ENCODE peak calls at places on chromosomes 11 and 22, in eight cellular contexts. A is MM.1S, L is tibial artery, T is lung, Q is DND-41, I is heart left ventricle, V is dorsolateral prefrontal cortex, R is cardiac muscle cell. H is an unnamed sample.

GRCh38 chr22:22440188-22440587 is 68.4 kb downstream of the ZNF280B start:
- DNase-seq in R (no peak), Q (no peak), A (no peak), L (no peak), T (no peak), I (no peak), V (no peak), H (no peak)

GRCh38 chr11:20055312-20055711 is 105.0 kb downstream of the DBX1 start:
- DNase-seq in L (no peak), R (no peak), I (no peak), T (no peak), Q (no peak), A (no peak), V (no peak), H (no peak)

GRCh38 chr11:5621580-5621979 is 3.2 kb upstream of the TRIM34 start:
- DNase-seq in I (no peak), V (no peak), L (no peak), A (no peak), Q (no peak), R (no peak), T (no peak), H (no peak)

GRCh38 chr11:15815246-15816209 is 540.8 kb downstream of the SOX6 start:
- DNase-seq in R (peak; percentile 77), L (no peak), T (peak; percentile 5), V (no peak), Q (no peak), I (no peak), A (no peak), H (no peak)

GRCh38 chr11:68505596-68505995 is 45.0 kb downstream of the PPP6R3 start:
- DNase-seq in V (no peak), I (no peak), Q (no peak), L (no peak), A (no peak), R (no peak), T (no peak), H (no peak)

GRCh38 chr11:76229690-76230240 is 23.5 kb upstream of the WNT11 start:
- DNase-seq in R (no peak), I (peak; percentile 38), L (no peak), V (no peak), A (no peak), Q (no peak), T (no peak), H (no peak)

GRCh38 chr11:113532697-113533424 is 57.7 kb upstream of the DRD2 start:
- DNase-seq in T (peak; percentile 71), Q (peak; percentile 61), I (peak; percentile 76), V (peak; percentile 73), R (peak; percentile 88), A (peak; percentile 44), L (peak; percentile 78), H (no peak)

GRCh38 chr22:22378446-22379415 is 129.8 kb downstream of the ZNF280B start:
- DNase-seq in T (no peak), L (no peak), A (no peak), I (no peak), V (no peak), R (no peak), Q (no peak), H (no peak)

GRCh38 chr11:68690671-68691401 is 6.5 kb downstream of the GAL start:
- DNase-seq in I (no peak), T (no peak), V (no peak), L (no peak), Q (peak; percentile 71), R (no peak), A (no peak), H (no peak)

GRCh38 chr11:14380125-14380936 is 21.3 kb upstream of the RRAS2 start:
- DNase-seq in L (no peak), I (no peak), V (no peak), A (no peak), Q (no peak), R (no peak), T (no peak), H (no peak)

GRCh38 chr22:32016081-32016480 is 27.0 kb upstream of the SLC5A1 start:
- DNase-seq in A (no peak), L (no peak), I (no peak), T (no peak), Q (no peak), V (no peak), R (no peak), H (no peak)

GRCh38 chr11:78796956-78797355 is 222.3 kb upstream of the NARS2 start:
- DNase-seq in Q (no peak), I (no peak), V (no peak), A (no peak), R (peak; percentile 52), L (no peak), T (no peak), H (no peak)

GRCh38 chr11:68164437-68164836 is 43.2 kb upstream of the CHKA start:
- DNase-seq in L (no peak), Q (no peak), T (no peak), I (no peak), R (no peak), A (no peak), V (no peak), H (no peak)

GRCh38 chr22:19559956-19560355 is 35.7 kb upstream of the CLDN5 start:
- DNase-seq in V (no peak), R (no peak), T (no peak), L (no peak), I (no peak), Q (no peak), A (no peak), H (no peak)

DNA sequence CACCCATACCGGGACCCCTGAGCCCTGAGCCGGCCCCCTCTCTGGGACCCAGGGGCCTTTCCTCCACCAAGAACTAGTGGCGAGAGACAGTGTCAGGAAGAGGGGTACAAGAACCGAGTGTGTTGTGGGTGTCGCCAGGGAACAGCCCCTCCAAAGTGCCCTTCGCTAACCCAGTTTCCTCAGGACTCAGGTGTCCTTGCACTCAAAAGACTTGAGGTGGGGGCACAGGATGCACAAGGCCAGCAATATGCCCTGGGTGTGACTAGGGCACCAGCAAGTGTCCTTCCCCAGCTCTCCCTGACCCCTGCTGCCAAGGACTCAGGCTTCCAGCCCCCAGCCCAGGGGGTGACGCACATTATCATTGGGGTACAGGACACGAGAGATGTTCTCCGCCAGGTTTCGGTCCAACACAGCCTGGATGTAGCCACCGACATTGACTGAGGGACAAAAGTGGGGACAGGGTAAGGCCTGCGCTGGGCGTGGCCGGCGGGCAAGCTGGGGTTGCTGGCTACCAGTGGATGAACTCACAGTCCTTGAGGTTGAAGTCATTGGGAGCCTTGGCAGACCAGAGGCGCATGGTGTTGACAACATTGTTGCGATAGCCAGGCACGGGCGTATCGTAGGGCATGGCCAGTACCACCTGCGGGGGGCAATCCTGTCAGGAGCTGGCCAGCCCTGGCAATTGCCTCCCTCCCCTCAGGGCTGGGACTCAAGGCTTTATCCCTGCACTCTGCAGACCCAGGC is 4.7 kb downstream of the PYGM start:
- DNase-seq in A (no peak), L (peak; percentile 61), T (no peak), I (no peak), R (no peak), V (no peak), Q (no peak), H (no peak)
- H3K27ac ChIP-seq in A (no peak overlapping the region), L (no peak overlapping the region), T (no peak overlapping the region), I (no peak overlapping the region), R (no peak overlapping the region), V (no peak overlapping the region), Q (no peak overlapping the region), H (no peak overlapping the region)

GRCh38 chr11:11894486-11894885 is 52.7 kb downstream of the USP47 start:
- DNase-seq in A (no peak), Q (no peak), T (no peak), R (no peak), V (no peak), L (no peak), I (no peak), H (no peak)

GRCh38 chr11:11899401-11899800 is 57.6 kb downstream of the USP47 start:
- DNase-seq in A (no peak), Q (no peak), I (no peak), R (no peak), T (no peak), L (no peak), V (no peak), H (no peak)

GRCh38 chr11:11898648-11899047 is 56.9 kb downstream of the USP47 start:
- DNase-seq in T (no peak), Q (no peak), I (no peak), V (no peak), A (no peak), R (no peak), L (no peak), H (no peak)

DNA sequence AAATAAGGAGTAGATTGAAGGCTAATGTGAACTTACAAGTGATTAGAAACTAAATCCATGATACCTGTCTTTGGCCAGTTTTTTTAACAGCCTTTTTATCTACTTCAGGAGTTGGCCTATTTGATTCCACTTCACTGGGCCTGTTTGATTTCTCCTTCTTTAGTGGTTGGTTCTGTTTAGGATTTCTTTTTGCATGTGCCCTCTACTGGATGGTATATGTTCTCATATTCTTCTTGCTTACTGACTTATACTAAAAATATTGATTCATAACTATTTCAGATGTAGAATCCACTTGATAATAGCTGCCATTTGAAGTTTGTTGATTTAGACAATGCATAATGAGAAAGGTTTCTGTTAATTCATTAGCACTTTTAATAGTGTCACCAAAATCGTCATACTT is 53.9 kb downstream of the USP47 start:
- DNase-seq in L (no peak), Q (no peak), T (no peak), A (no peak), V (no peak), I (no peak), R (peak; percentile 13), H (no peak)
- TF ChIP-seq CTCF in L (peak; percentile 7), Q (no peak), T (no peak), A (no peak), V (no peak), I (no peak), R (peak; percentile 15), H (no peak)

DNA sequence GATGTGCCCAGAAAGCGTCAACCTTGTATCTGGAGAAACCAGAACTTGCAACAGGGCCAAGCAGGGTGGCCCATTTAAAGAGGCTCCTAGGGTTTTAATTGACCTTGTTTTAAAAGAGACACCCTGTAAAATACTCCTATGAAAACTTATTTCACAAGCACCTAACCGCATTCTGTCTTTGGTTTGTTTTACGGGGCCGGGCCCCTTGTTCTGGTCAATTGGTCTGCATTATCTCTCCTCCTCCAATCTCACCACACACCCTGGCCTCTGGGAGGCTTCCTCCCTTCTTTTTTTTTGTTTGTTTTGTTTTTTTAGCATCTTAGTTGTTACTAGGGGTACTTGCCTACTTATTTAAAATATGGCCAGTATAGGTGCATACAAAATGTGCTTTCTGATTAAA is 4.7 kb downstream of the EHF start:
- DNase-seq in T (no peak), A (no peak), R (no peak), L (no peak), I (no peak), Q (no peak), V (no peak), H (no peak)
- H3K4me3 ChIP-seq in T (no peak overlapping the region), A (no peak overlapping the region), R (no peak overlapping the region), L (no peak overlapping the region), I (no peak overlapping the region), Q (no peak overlapping the region), V (no peak overlapping the region), H (no peak overlapping the region)

GRCh38 chr22:42799061-42799460 is 58.0 kb downstream of the ARFGAP3 start:
- DNase-seq in T (no peak), R (no peak), L (peak; percentile 46), A (no peak), V (no peak), Q (no peak), I (no peak), H (no peak)
- H3K27ac ChIP-seq in T (no peak overlapping the region), R (no peak overlapping the region), L (no peak overlapping the region), A (no peak overlapping the region), V (no peak overlapping the region), Q (no peak overlapping the region), I (no peak overlapping the region), H (no peak overlapping the region)